ENCODE peak calls at places on chromosome 11, in seven cellular contexts. Y, B, P, L, N, S and I are unnamed samples.

GRCh38 chr11:115869780-115870431 is 365.7 kb upstream of the CADM1 start:
- DNase-seq in Y (peak; percentile 70), B (peak; percentile 35), P (no peak), L (peak; percentile 84), N (no peak), S (no peak), I (peak; percentile 59)

GRCh38 chr11:74134661-74135515 is 35.9 kb downstream of the C2CD3 start:
- DNase-seq in Y (no peak), B (no peak), P (no peak), L (no peak), N (no peak), S (no peak), I (no peak)

GRCh38 chr11:45603930-45604682 is 61.3 kb downstream of the CHST1 start:
- DNase-seq in Y (no peak), B (peak; percentile 68), P (no peak), L (no peak), N (no peak), S (no peak), I (peak; percentile 62)

GRCh38 chr11:75351541-75352416 is at the start of gene ARRB1:
- DNase-seq in Y (peak; percentile 68), B (peak; percentile 92), P (peak; percentile 34), L (peak; percentile 97), N (no peak), S (no peak), I (peak; percentile 83)

GRCh38 chr11:66720223-66720898 is 8.7 kb downstream of the SPTBN2 start:
- DNase-seq in Y (no peak), B (no peak), P (no peak), L (peak; percentile 93), N (peak; percentile 74), S (no peak), I (peak; percentile 79)

GRCh38 chr11:10654211-10655150 is 39.1 kb downstream of the IRAG1 start:
- DNase-seq in Y (peak; percentile 60), B (no peak), P (no peak), L (peak; percentile 80), N (no peak), S (no peak), I (peak; percentile 61)

GRCh38 chr11:109306322-109306721 is 115.7 kb upstream of the C11orf87 start:
- DNase-seq in Y (no peak), B (no peak), P (no peak), L (peak; percentile 16), N (no peak), S (no peak), I (no peak)

GRCh38 chr11:2186669-2187266 is 15.2 kb upstream of the TH start:
- DNase-seq in Y (peak; percentile 59), B (no peak), P (no peak), L (peak; percentile 65), N (no peak), S (no peak), I (peak; percentile 73)

GRCh38 chr11:115201121-115201792 is 303.0 kb downstream of the CADM1 start:
- DNase-seq in Y (peak; percentile 27), B (no peak), P (no peak), L (no peak), N (peak; percentile 35), S (no peak), I (no peak)

GRCh38 chr11:22703561-22703960 is 37.1 kb downstream of the GAS2 start:
- DNase-seq in Y (no peak), B (no peak), P (no peak), L (peak; percentile 11), N (no peak), S (no peak), I (no peak)

GRCh38 chr11:61116426-61117214 is 14.3 kb downstream of the CD5 start:
- DNase-seq in Y (no peak), B (no peak), P (no peak), L (no peak), N (no peak), S (no peak), I (no peak)

GRCh38 chr11:64207247-64208085 is 945 bp downstream of the FERMT3 start:
- DNase-seq in Y (no peak), B (peak; percentile 89), P (peak; percentile 86), L (peak; percentile 77), N (peak; percentile 55), S (no peak), I (peak; percentile 2)

GRCh38 chr11:1623716-1624115 is 1.8 kb upstream of the KRTAP5-4 start:
- DNase-seq in Y (no peak), B (no peak), P (no peak), L (peak; percentile 38), N (no peak), S (no peak), I (no peak)

GRCh38 chr11:126163074-126163700 is 48.3 kb downstream of the RPUSD4 start:
- DNase-seq in Y (no peak), B (no peak), P (no peak), L (peak; percentile 43), N (peak; percentile 69), S (no peak), I (peak; percentile 83)

GRCh38 chr11:101049123-101049522 is 80.5 kb downstream of the PGR start:
- DNase-seq in Y (no peak), B (no peak), P (no peak), L (peak; percentile 64), N (no peak), S (no peak), I (no peak)

GRCh38 chr11:134449713-134450112 is 37.7 kb upstream of the B3GAT1 start:
- DNase-seq in Y (no peak), B (no peak), P (no peak), L (peak; percentile 64), N (no peak), S (no peak), I (no peak)

GRCh38 chr11:118106789-118107335 is 20.1 kb upstream of the SMIM35 start:
- DNase-seq in Y (no peak), B (no peak), P (no peak), L (peak; percentile 46), N (no peak), S (no peak), I (no peak)

GRCh38 chr11:111603633-111604130 is 1.4 kb downstream of the SIK2 start:
- DNase-seq in Y (no peak), B (no peak), P (no peak), L (no peak), N (no peak), S (no peak), I (no peak)

GRCh38 chr11:10351768-10352641 is 47.1 kb downstream of the ADM start:
- DNase-seq in Y (peak; percentile 26), B (peak; percentile 82), P (no peak), L (peak; percentile 97), N (no peak), S (peak; percentile 68), I (peak; percentile 94)

GRCh38 chr11:464316-464715 is 14.2 kb downstream of the PTDSS2 start:
- DNase-seq in Y (no peak), B (peak; percentile 36), P (no peak), L (no peak), N (no peak), S (no peak), I (no peak)

GRCh38 chr11:108483163-108483562 is 15.0 kb downstream of the POGLUT3 start:
- DNase-seq in Y (no peak), B (no peak), P (no peak), L (no peak), N (no peak), S (no peak), I (no peak)

GRCh38 chr11:10979529-10979928 is 121.7 kb upstream of the ZBED5 start:
- DNase-seq in Y (no peak), B (no peak), P (no peak), L (no peak), N (no peak), S (no peak), I (no peak)

GRCh38 chr11:35142481-35143207 is 3.7 kb downstream of the CD44 start:
- DNase-seq in Y (no peak), B (no peak), P (peak; percentile 69), L (no peak), N (no peak), S (no peak), I (peak; percentile 33)

GRCh38 chr11:2383823-2384722 is 7.0 kb downstream of the CD81 start:
- DNase-seq in Y (no peak), B (peak; percentile 76), P (peak; percentile 83), L (no peak), N (no peak), S (no peak), I (no peak)

GRCh38 chr11:78000193-78000592 is 5.7 kb upstream of the INTS4 start:
- DNase-seq in Y (peak; percentile 70), B (no peak), P (peak; percentile 43), L (peak; percentile 95), N (peak; percentile 30), S (no peak), I (peak; percentile 66)

GRCh38 chr11:27861706-27862430 is 161.6 kb upstream of the BDNF start:
- DNase-seq in Y (no peak), B (no peak), P (no peak), L (no peak), N (peak; percentile 52), S (no peak), I (no peak)

GRCh38 chr11:32472226-32472625 is 36.9 kb upstream of the WT1 start:
- DNase-seq in Y (no peak), B (no peak), P (no peak), L (no peak), N (no peak), S (no peak), I (no peak)

GRCh38 chr11:65381721-65382035 is 768 bp downstream of the SLC25A45 start:
- DNase-seq in Y (peak; percentile 21), B (no peak), P (no peak), L (peak; percentile 94), N (no peak), S (peak; percentile 39), I (no peak)

GRCh38 chr11:78344114-78344513 is 73.5 kb downstream of the GAB2 start:
- DNase-seq in Y (no peak), B (no peak), P (no peak), L (no peak), N (no peak), S (no peak), I (no peak)

GRCh38 chr11:30015725-30016449 is 943 bp downstream of the KCNA4 start:
- DNase-seq in Y (no peak), B (no peak), P (no peak), L (no peak), N (no peak), S (no peak), I (peak; percentile 43)

GRCh38 chr11:9748361-9748970 is 84.6 kb downstream of the SWAP70 start:
- DNase-seq in Y (peak; percentile 65), B (peak; percentile 70), P (peak; percentile 63), L (peak; percentile 87), N (peak; percentile 52), S (no peak), I (peak; percentile 65)

GRCh38 chr11:57321388-57321995 is 3.3 kb downstream of the TNKS1BP1 start:
- DNase-seq in Y (no peak), B (peak; percentile 63), P (no peak), L (no peak), N (no peak), S (no peak), I (no peak)

GRCh38 chr11:128716661-128717210 is 22.9 kb downstream of the FLI1 start:
- DNase-seq in Y (no peak), B (peak; percentile 51), P (peak; percentile 69), L (no peak), N (no peak), S (no peak), I (peak; percentile 27)